ENCODE peak calls at places on chromosomes 3 and 15, in five cellular contexts. U, T, S, O and K are unnamed samples.

GRCh38 chr3:136409549-136409948 is 159.4 kb downstream of the PCCB start:
- DNase-seq in T (no peak), O (no peak), U (no peak), S (no peak), K (no peak)

GRCh38 chr15:89630974-89631901 is 24.0 kb downstream of the KIF7 start:
- DNase-seq in S (no peak), O (no peak), T (no peak), U (no peak), K (no peak)

GRCh38 chr15:43516801-43517353 is 531 bp upstream of the MAP1A start:
- DNase-seq in O (no peak), U (peak; percentile 63), T (no peak), S (no peak), K (no peak)

GRCh38 chr3:46440531-46441294 is 24.0 kb downstream of the LTF start:
- DNase-seq in O (no peak), T (peak; percentile 72), U (no peak), S (no peak), K (no peak)

GRCh38 chr3:188937389-188937788 is 234.4 kb upstream of the TPRG1 start:
- DNase-seq in O (no peak), U (no peak), T (no peak), S (no peak), K (no peak)

GRCh38 chr15:41561777-41562145 is 2.7 kb downstream of the TYRO3 start:
- DNase-seq in S (peak; percentile 88), U (peak; percentile 72), T (no peak), O (no peak), K (no peak)

GRCh38 chr3:9066141-9066540 is 102.9 kb upstream of the RAD18 start:
- DNase-seq in U (no peak), T (no peak), O (no peak), S (no peak), K (no peak)

GRCh38 chr3:142276780-142277179 is 51.4 kb upstream of the GK5 start:
- DNase-seq in O (no peak), U (peak; percentile 10), S (no peak), T (peak; percentile 67), K (no peak)

GRCh38 chr3:56987238-56987932 is 73.1 kb upstream of the SPATA12 start:
- DNase-seq in S (no peak), U (no peak), O (no peak), T (peak; percentile 18), K (peak; percentile 45)

GRCh38 chr15:85587707-85588441 is 206.9 kb downstream of the KLHL25 start:
- DNase-seq in T (no peak), S (no peak), U (peak; percentile 79), O (peak; percentile 16), K (peak; percentile 86)

GRCh38 chr15:94239474-94239873 is 8.1 kb downstream of the MCTP2 start:
- DNase-seq in T (no peak), O (no peak), S (no peak), U (no peak), K (no peak)

GRCh38 chr15:55652909-55653495 is 64.9 kb upstream of the PYGO1 start:
- DNase-seq in O (no peak), U (no peak), T (no peak), S (no peak), K (no peak)

GRCh38 chr3:194573680-194574437 is 59.4 kb downstream of the TMEM44 start:
- DNase-seq in O (peak; percentile 69), T (peak; percentile 62), U (no peak), S (no peak), K (no peak)

GRCh38 chr15:79724312-79724711 is 172.5 kb downstream of the MTHFS start:
- DNase-seq in U (peak; percentile 41), O (no peak), T (peak; percentile 42), S (no peak), K (peak; percentile 73)

GRCh38 chr15:57550640-57551039 is 41.1 kb upstream of the MYZAP start:
- DNase-seq in U (no peak), O (peak; percentile 61), S (peak; percentile 15), T (no peak), K (no peak)

GRCh38 chr3:114221165-114221880 is 16.1 kb downstream of the ZNF80 start:
- DNase-seq in S (no peak), T (no peak), O (no peak), U (peak; percentile 17), K (peak; percentile 89)

GRCh38 chr15:36511594-36511993 is 67.8 kb upstream of the CDIN1 start:
- DNase-seq in O (no peak), S (no peak), T (no peak), U (no peak), K (no peak)

GRCh38 chr3:143001034-143001368 is 369 bp upstream of the U2SURP start:
- DNase-seq in O (no peak), U (no peak), T (no peak), S (no peak), K (no peak)

GRCh38 chr3:160403028-160403545 is 3.6 kb downstream of the SMC4 start:
- DNase-seq in U (peak; percentile 61), T (no peak), O (no peak), S (no peak), K (no peak)

GRCh38 chr3:36756272-36756671 is 8.1 kb downstream of the DCLK3 start:
- DNase-seq in O (no peak), T (no peak), U (no peak), S (no peak), K (no peak)

GRCh38 chr3:187900961-187901755 is 155.9 kb upstream of the BCL6 start:
- DNase-seq in S (no peak), T (no peak), O (no peak), U (no peak), K (no peak)

GRCh38 chr3:156307704-156308103 is 187.3 kb downstream of the KCNAB1 start:
- DNase-seq in T (no peak), O (peak; percentile 78), U (peak; percentile 81), S (no peak), K (peak; percentile 81)

GRCh38 chr3:71478568-71478967 is 105.0 kb downstream of the FOXP1 start:
- DNase-seq in O (no peak), T (no peak), U (no peak), S (no peak), K (peak; percentile 50)

GRCh38 chr15:42693496-42693895 is 43.4 kb downstream of the CDAN1 start:
- DNase-seq in U (no peak), T (no peak), O (no peak), S (no peak), K (no peak)

GRCh38 chr3:3134750-3135448 is 8.2 kb downstream of the TRNT1 start:
- DNase-seq in T (peak; percentile 8), O (no peak), U (no peak), S (no peak), K (no peak)

GRCh38 chr3:43180027-43180426 is 74.1 kb upstream of the POMGNT2 start:
- DNase-seq in O (peak; percentile 27), T (peak; percentile 81), U (peak; percentile 83), S (no peak), K (peak; percentile 95)

GRCh38 chr15:70831094-70831911 is 22.7 kb downstream of the LARP6 start:
- DNase-seq in S (no peak), O (no peak), T (no peak), U (no peak), K (no peak)